ENCODE peak calls at places on chromosomes 4 and X, in ten cellular contexts. Z is EL; P is substantia nigra; J is activated CD4-positive, alpha-beta T cell treated with anti-CD3 and anti-CD28 coated beads for 24 hours; X is tibial artery; B is NCI-H1436; U is hepatic stellate cell; H is activated T-helper 1 cell treated with Interleukin-2 at 50 U/mL for 16 hours; Q is NCI-H1417; I is ecto neural progenitor cell. N is an unnamed sample.

GRCh38 chr4:189548484-189549160 is 392.1 kb upstream of the FRG1 start:
- DNase-seq in Z (no peak), P (no peak), J (no peak), X (no peak), B (no peak), U (no peak), H (no peak), Q (no peak), I (no peak), N (no peak)

GRCh38 chr4:104063341-104063740 is 343.6 kb upstream of the TACR3 start:
- DNase-seq in Z (no peak), P (no peak), J (no peak), X (no peak), B (no peak), U (no peak), H (no peak), Q (no peak), I (no peak), N (no peak)

GRCh38 chrX:151393514-151393913 is 3.5 kb upstream of the VMA21 start:
- DNase-seq in Z (no peak), P (no peak), J (no peak), X (no peak), B (peak), U (no peak), H (no peak), Q (peak), I (peak), N (no peak)

GRCh38 chr4:160129439-160129838 is 1026.6 kb downstream of the RAPGEF2 start:
- DNase-seq in Z (no peak), P (no peak), J (no peak), X (no peak), B (no peak), U (no peak), H (no peak), Q (no peak), I (no peak), N (no peak)

GRCh38 chr4:4521767-4522166 is 20.1 kb downstream of the STX18 start:
- DNase-seq in Z (no peak), P (no peak), J (no peak), X (no peak), B (no peak), U (no peak), H (no peak), Q (no peak), I (no peak), N (no peak)

GRCh38 chrX:10104958-10105658 is 51.7 kb upstream of the CLCN4 start:
- DNase-seq in Z (no peak), P (no peak), J (no peak), X (peak), B (no peak), U (no peak), H (no peak), Q (no peak), I (no peak), N (no peak)

GRCh38 chr4:99161700-99162099 is 17.6 kb upstream of the ADH4 start:
- DNase-seq in Z (no peak), P (no peak), J (no peak), X (no peak), B (no peak), U (no peak), H (no peak), Q (no peak), I (no peak), N (no peak)

GRCh38 chr4:176271749-176272148 is 2.7 kb upstream of the ASB5 start:
- DNase-seq in Z (peak), P (no peak), J (no peak), X (no peak), B (no peak), U (no peak), H (no peak), Q (no peak), I (no peak), N (no peak)

GRCh38 chrX:41333744-41333993 is 293 bp upstream of the DDX3X start:
- DNase-seq in Z (peak), P (no peak), J (no peak), X (peak), B (peak), U (peak), H (no peak), Q (peak), I (no peak), N (peak)

GRCh38 chrX:15384304-15384703 is at the start of gene VEGFD:
- DNase-seq in Z (no peak), P (no peak), J (no peak), X (peak), B (no peak), U (no peak), H (no peak), Q (no peak), I (no peak), N (no peak)

GRCh38 chr4:110793381-110793801 is 170.5 kb upstream of the PITX2 start:
- DNase-seq in Z (peak), P (no peak), J (no peak), X (no peak), B (no peak), U (no peak), H (no peak), Q (no peak), I (no peak), N (no peak)

GRCh38 chr4:76803522-76803921 is 94.4 kb downstream of the SOWAHB start:
- DNase-seq in Z (peak), P (no peak), J (no peak), X (no peak), B (peak), U (peak), H (no peak), Q (peak), I (no peak), N (peak)

N was measured in osteoblast.